ENCODE peak calls at places on chromosomes 13 and 19, in six cellular contexts. One of them, this sample, is unnamed.

GRCh38 chr19:34480491-34480890 is 1.1 kb upstream of the WTIP start:
- DNase-seq in heart left ventricle: no peak
- DNase-seq in fibroblast of mammary gland: no peak
- DNase-seq in cardiac fibroblast: no peak
- DNase-seq in GM12864: no peak
- DNase-seq in K562: no peak
- DNase-seq in this sample: no peak

GRCh38 chr19:36489920-36490415 is 607 bp upstream of the ZNF566 start:
- DNase-seq in K562: peak
- DNase-seq in fibroblast of mammary gland: peak
- DNase-seq in GM12864: peak
- DNase-seq in heart left ventricle: peak
- DNase-seq in cardiac fibroblast: peak
- DNase-seq in this sample: no peak

GRCh38 chr13:98365291-98365690 is 188.2 kb upstream of the RNF113B start:
- DNase-seq in GM12864: no peak
- DNase-seq in heart left ventricle: no peak
- DNase-seq in K562: no peak
- DNase-seq in cardiac fibroblast: no peak
- DNase-seq in fibroblast of mammary gland: no peak
- DNase-seq in this sample: no peak

GRCh38 chr19:35216026-35216832 is 12.3 kb downstream of the FAM187B start:
- DNase-seq in fibroblast of mammary gland: peak
- DNase-seq in cardiac fibroblast: peak
- DNase-seq in GM12864: no peak
- DNase-seq in heart left ventricle: no peak
- DNase-seq in K562: no peak
- DNase-seq in this sample: no peak

GRCh38 chr13:102854675-102855074 is 8.8 kb downstream of the ERCC5 start:
- DNase-seq in cardiac fibroblast: no peak
- DNase-seq in GM12864: no peak
- DNase-seq in heart left ventricle: no peak
- DNase-seq in K562: no peak
- DNase-seq in fibroblast of mammary gland: no peak
- DNase-seq in this sample: no peak

GRCh38 chr19:3113100-3114017 is 19.2 kb downstream of the GNA11 start:
- DNase-seq in fibroblast of mammary gland: no peak
- DNase-seq in GM12864: no peak
- DNase-seq in cardiac fibroblast: no peak
- DNase-seq in K562: no peak
- DNase-seq in heart left ventricle: no peak
- DNase-seq in this sample: no peak

GRCh38 chr13:40762849-40763248 is 8.1 kb downstream of the MRPS31 start:
- DNase-seq in cardiac fibroblast: no peak
- DNase-seq in heart left ventricle: no peak
- DNase-seq in fibroblast of mammary gland: peak
- DNase-seq in K562: no peak
- DNase-seq in GM12864: no peak
- DNase-seq in this sample: no peak

GRCh38 chr19:17406039-17406886 is 833 bp upstream of the BST2 start:
- DNase-seq in K562: no peak
- DNase-seq in cardiac fibroblast: no peak
- DNase-seq in fibroblast of mammary gland: no peak
- DNase-seq in heart left ventricle: no peak
- DNase-seq in GM12864: no peak
- DNase-seq in this sample: peak

GRCh38 chr13:24064258-24064860 is 96.2 kb upstream of the SPATA13 start:
- DNase-seq in heart left ventricle: no peak
- DNase-seq in fibroblast of mammary gland: no peak
- DNase-seq in cardiac fibroblast: no peak
- DNase-seq in GM12864: no peak
- DNase-seq in K562: no peak
- DNase-seq in this sample: no peak

GRCh38 chr13:41289463-41289881 is 21.6 kb upstream of the NAA16 start:
- DNase-seq in GM12864: no peak
- DNase-seq in cardiac fibroblast: no peak
- DNase-seq in K562: no peak
- DNase-seq in heart left ventricle: no peak
- DNase-seq in fibroblast of mammary gland: no peak
- DNase-seq in this sample: no peak

GRCh38 chr13:67509039-67509438 is 278.9 kb upstream of the PCDH9 start:
- DNase-seq in heart left ventricle: no peak
- DNase-seq in K562: no peak
- DNase-seq in GM12864: no peak
- DNase-seq in fibroblast of mammary gland: no peak
- DNase-seq in cardiac fibroblast: no peak
- DNase-seq in this sample: no peak

GRCh38 chr19:4390862-4391693 is 9.3 kb downstream of the SH3GL1 start:
- DNase-seq in K562: no peak
- DNase-seq in GM12864: no peak
- DNase-seq in heart left ventricle: no peak
- DNase-seq in fibroblast of mammary gland: peak
- DNase-seq in cardiac fibroblast: no peak
- DNase-seq in this sample: no peak

GRCh38 chr19:41937976-41938375 is 9.7 kb upstream of the ERFL start:
- DNase-seq in fibroblast of mammary gland: no peak
- DNase-seq in GM12864: no peak
- DNase-seq in cardiac fibroblast: no peak
- DNase-seq in K562: no peak
- DNase-seq in heart left ventricle: no peak
- DNase-seq in this sample: no peak
- TF ChIP-seq CTCF in fibroblast of mammary gland: no peak
- TF ChIP-seq CTCF in GM12864: no peak
- TF ChIP-seq CTCF in cardiac fibroblast: no peak
- TF ChIP-seq CTCF in K562: peak
- TF ChIP-seq CTCF in heart left ventricle: no peak
- TF ChIP-seq CTCF in this sample: peak

GRCh38 chr19:13428352-13428751 is 77.9 kb downstream of the CACNA1A start:
- DNase-seq in cardiac fibroblast: peak
- DNase-seq in GM12864: no peak
- DNase-seq in K562: peak
- DNase-seq in fibroblast of mammary gland: peak
- DNase-seq in heart left ventricle: no peak
- DNase-seq in this sample: peak
- TF ChIP-seq CTCF in cardiac fibroblast: peak
- TF ChIP-seq CTCF in GM12864: peak
- TF ChIP-seq CTCF in K562: peak
- TF ChIP-seq CTCF in fibroblast of mammary gland: peak
- TF ChIP-seq CTCF in heart left ventricle: peak
- TF ChIP-seq CTCF in this sample: peak

GRCh38 chr13:27535546-27535945 is 84.8 kb downstream of the LNX2 start:
- DNase-seq in K562: no peak
- DNase-seq in GM12864: no peak
- DNase-seq in heart left ventricle: no peak
- DNase-seq in cardiac fibroblast: no peak
- DNase-seq in fibroblast of mammary gland: no peak
- DNase-seq in this sample: no peak
- TF ChIP-seq CTCF in K562: no peak
- TF ChIP-seq CTCF in GM12864: no peak
- TF ChIP-seq CTCF in heart left ventricle: no peak
- TF ChIP-seq CTCF in cardiac fibroblast: no peak
- TF ChIP-seq CTCF in fibroblast of mammary gland: no peak
- TF ChIP-seq CTCF in this sample: no peak

DNA sequence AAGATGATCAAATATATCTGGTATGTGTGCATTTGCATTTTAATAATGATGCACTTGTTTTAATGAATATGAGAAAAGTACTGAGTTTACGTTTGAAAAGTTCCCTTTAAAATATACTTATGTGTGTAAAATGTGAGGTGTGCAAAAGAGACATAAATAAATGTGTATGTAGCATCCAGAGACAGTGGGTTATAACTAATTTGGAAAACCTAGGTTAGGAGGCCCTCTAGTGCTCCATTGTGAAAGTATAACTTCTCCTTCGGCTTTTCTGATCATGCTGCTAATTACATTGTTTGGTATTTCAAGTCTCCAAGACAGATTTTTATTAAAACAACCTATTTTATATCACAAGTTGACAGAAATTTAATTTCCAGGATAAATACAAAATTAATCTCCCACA is 30.1 kb downstream of the SCEL start:
- DNase-seq in heart left ventricle: no peak
- DNase-seq in GM12864: no peak
- DNase-seq in K562: peak
- DNase-seq in fibroblast of mammary gland: peak
- DNase-seq in cardiac fibroblast: peak
- DNase-seq in this sample: peak
- TF ChIP-seq CTCF in heart left ventricle: peak
- TF ChIP-seq CTCF in GM12864: peak
- TF ChIP-seq CTCF in K562: peak
- TF ChIP-seq CTCF in fibroblast of mammary gland: peak
- TF ChIP-seq CTCF in cardiac fibroblast: peak
- TF ChIP-seq CTCF in this sample: peak

DNA sequence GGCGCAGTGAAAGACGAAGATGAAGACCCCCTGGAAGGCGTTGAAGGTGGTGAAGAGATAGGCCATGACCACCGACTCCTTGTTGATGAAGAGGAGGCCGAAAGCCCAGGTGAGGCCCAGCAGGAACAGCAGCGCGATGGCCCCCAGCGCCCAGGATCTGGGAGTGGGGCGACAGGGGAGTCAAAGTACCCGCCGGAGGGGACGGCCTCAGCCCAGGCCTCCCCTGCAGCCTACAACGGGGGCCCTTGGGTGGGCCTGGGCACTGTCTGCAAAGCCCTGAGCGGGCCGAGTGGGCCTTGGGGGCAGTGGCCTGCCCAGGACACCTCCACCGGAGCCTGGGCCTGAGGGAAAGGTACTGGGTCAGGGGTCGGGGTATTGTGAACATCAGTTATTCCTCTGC is 19.0 kb upstream of the ASF1B start:
- DNase-seq in heart left ventricle: no peak
- DNase-seq in K562: no peak
- DNase-seq in fibroblast of mammary gland: no peak
- DNase-seq in cardiac fibroblast: no peak
- DNase-seq in GM12864: no peak
- DNase-seq in this sample: no peak
- TF ChIP-seq CTCF in heart left ventricle: no peak
- TF ChIP-seq CTCF in K562: no peak
- TF ChIP-seq CTCF in fibroblast of mammary gland: no peak
- TF ChIP-seq CTCF in cardiac fibroblast: no peak
- TF ChIP-seq CTCF in GM12864: no peak
- TF ChIP-seq CTCF in this sample: no peak

DNA sequence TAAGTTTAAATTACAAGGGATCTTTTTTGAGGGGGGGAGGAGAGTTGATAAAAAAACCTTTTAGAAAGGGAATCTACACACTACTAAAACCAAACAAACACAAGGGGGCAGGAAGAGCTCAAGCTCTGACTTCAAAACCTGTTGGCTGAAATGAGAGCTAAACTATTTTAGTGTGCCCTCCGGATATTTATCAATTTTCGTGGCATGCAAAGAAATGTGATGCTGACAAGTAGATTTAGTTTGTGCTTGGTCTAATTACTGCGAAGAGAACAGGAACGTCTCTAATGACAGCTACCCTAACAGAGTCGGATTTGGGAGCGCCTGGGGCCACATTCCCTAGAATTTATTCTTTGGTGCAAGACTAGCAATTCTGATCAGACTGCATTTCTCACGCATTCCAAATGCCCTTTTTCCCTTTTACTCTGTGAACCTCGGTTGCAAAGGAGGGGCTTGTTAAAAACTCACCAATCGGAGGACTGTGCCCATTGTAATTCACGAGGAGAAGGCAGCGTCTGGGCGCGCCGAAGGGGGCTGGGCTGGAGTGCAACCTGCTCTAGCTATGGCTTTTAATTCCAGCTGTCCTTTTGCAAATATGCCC is 804 bp upstream of the FREM2 start:
- DNase-seq in K562: no peak
- DNase-seq in GM12864: no peak
- DNase-seq in heart left ventricle: no peak
- DNase-seq in cardiac fibroblast: peak
- DNase-seq in fibroblast of mammary gland: peak
- DNase-seq in this sample: peak
- TF ChIP-seq CTCF in K562: peak
- TF ChIP-seq CTCF in GM12864: peak
- TF ChIP-seq CTCF in heart left ventricle: no peak
- TF ChIP-seq CTCF in cardiac fibroblast: no peak
- TF ChIP-seq CTCF in fibroblast of mammary gland: peak
- TF ChIP-seq CTCF in this sample: peak

GRCh38 chr13:37769078-37769477 is 100.5 kb downstream of the TRPC4 start:
- DNase-seq in heart left ventricle: no peak
- DNase-seq in cardiac fibroblast: peak
- DNase-seq in GM12864: no peak
- DNase-seq in K562: peak
- DNase-seq in fibroblast of mammary gland: no peak
- DNase-seq in this sample: peak
- TF ChIP-seq CTCF in heart left ventricle: no peak
- TF ChIP-seq CTCF in cardiac fibroblast: peak
- TF ChIP-seq CTCF in GM12864: no peak
- TF ChIP-seq CTCF in K562: peak
- TF ChIP-seq CTCF in fibroblast of mammary gland: peak
- TF ChIP-seq CTCF in this sample: peak

GRCh38 chr19:50147462-50148423 is 15.3 kb downstream of the IZUMO2 start:
- DNase-seq in heart left ventricle: peak
- DNase-seq in cardiac fibroblast: peak
- DNase-seq in K562: peak
- DNase-seq in GM12864: no peak
- DNase-seq in fibroblast of mammary gland: peak
- DNase-seq in this sample: no peak
- TF ChIP-seq CTCF in heart left ventricle: peak
- TF ChIP-seq CTCF in cardiac fibroblast: peak
- TF ChIP-seq CTCF in K562: peak
- TF ChIP-seq CTCF in GM12864: peak
- TF ChIP-seq CTCF in fibroblast of mammary gland: peak
- TF ChIP-seq CTCF in this sample: no peak

GRCh38 chr13:49240017-49240416 is 7.7 kb upstream of the CDADC1 start:
- DNase-seq in GM12864: no peak
- DNase-seq in cardiac fibroblast: peak
- DNase-seq in heart left ventricle: no peak
- DNase-seq in fibroblast of mammary gland: peak
- DNase-seq in K562: no peak
- DNase-seq in this sample: peak
- TF ChIP-seq CTCF in GM12864: peak
- TF ChIP-seq CTCF in cardiac fibroblast: peak
- TF ChIP-seq CTCF in heart left ventricle: peak
- TF ChIP-seq CTCF in fibroblast of mammary gland: peak
- TF ChIP-seq CTCF in K562: peak
- TF ChIP-seq CTCF in this sample: peak